ENCODE peak calls at places on chromosomes 6 and 20, in ten cellular contexts. One of them, this sample, is unnamed.

GRCh38 chr6:3751730-3752537 is 421 bp upstream of the PXDC1 start:
- DNase-seq in astrocyte: peak
- DNase-seq in NB4: peak
- DNase-seq in colonic mucosa: peak
- DNase-seq in cardiac muscle cell: peak
- DNase-seq in lower leg skin: peak
- DNase-seq in fibroblast of lung: peak
- DNase-seq in choroid plexus epithelial cell: peak
- DNase-seq in GM12865: peak
- DNase-seq in uterus: peak
- DNase-seq in this sample: no peak

GRCh38 chr20:5230544-5230943 is 86.2 kb downstream of the PROKR2 start:
- DNase-seq in astrocyte: no peak
- DNase-seq in NB4: no peak
- DNase-seq in colonic mucosa: no peak
- DNase-seq in cardiac muscle cell: no peak
- DNase-seq in lower leg skin: no peak
- DNase-seq in fibroblast of lung: no peak
- DNase-seq in choroid plexus epithelial cell: no peak
- DNase-seq in GM12865: no peak
- DNase-seq in uterus: no peak
- DNase-seq in this sample: no peak

GRCh38 chr6:37741757-37742400 is 44.2 kb upstream of the MDGA1 start:
- DNase-seq in astrocyte: no peak
- DNase-seq in NB4: peak
- DNase-seq in colonic mucosa: peak
- DNase-seq in cardiac muscle cell: peak
- DNase-seq in lower leg skin: no peak
- DNase-seq in fibroblast of lung: no peak
- DNase-seq in choroid plexus epithelial cell: no peak
- DNase-seq in GM12865: no peak
- DNase-seq in uterus: no peak
- DNase-seq in this sample: no peak

GRCh38 chr20:20450461-20451027 is 82.6 kb downstream of the INSM1 start:
- DNase-seq in astrocyte: peak
- DNase-seq in NB4: no peak
- DNase-seq in colonic mucosa: no peak
- DNase-seq in cardiac muscle cell: no peak
- DNase-seq in lower leg skin: no peak
- DNase-seq in fibroblast of lung: peak
- DNase-seq in choroid plexus epithelial cell: peak
- DNase-seq in GM12865: no peak
- DNase-seq in uterus: no peak
- DNase-seq in this sample: no peak

GRCh38 chr6:71028236-71028876 is 71.5 kb upstream of the B3GAT2 start:
- DNase-seq in astrocyte: no peak
- DNase-seq in NB4: no peak
- DNase-seq in colonic mucosa: no peak
- DNase-seq in cardiac muscle cell: no peak
- DNase-seq in lower leg skin: no peak
- DNase-seq in fibroblast of lung: no peak
- DNase-seq in choroid plexus epithelial cell: peak
- DNase-seq in GM12865: no peak
- DNase-seq in uterus: no peak
- DNase-seq in this sample: no peak

GRCh38 chr6:119979862-119980261 is 630.3 kb upstream of the MAN1A1 start:
- DNase-seq in astrocyte: no peak
- DNase-seq in NB4: peak
- DNase-seq in colonic mucosa: no peak
- DNase-seq in cardiac muscle cell: peak
- DNase-seq in lower leg skin: no peak
- DNase-seq in fibroblast of lung: no peak
- DNase-seq in choroid plexus epithelial cell: peak
- DNase-seq in GM12865: peak
- DNase-seq in uterus: no peak
- DNase-seq in this sample: no peak

GRCh38 chr6:13338038-13338437 is 9.7 kb upstream of the TBC1D7 start:
- DNase-seq in astrocyte: no peak
- DNase-seq in NB4: peak
- DNase-seq in colonic mucosa: no peak
- DNase-seq in cardiac muscle cell: no peak
- DNase-seq in lower leg skin: no peak
- DNase-seq in fibroblast of lung: no peak
- DNase-seq in choroid plexus epithelial cell: no peak
- DNase-seq in GM12865: no peak
- DNase-seq in uterus: no peak
- DNase-seq in this sample: no peak

GRCh38 chr6:127606131-127606562 is 29.2 kb downstream of the C6orf58 start:
- DNase-seq in astrocyte: peak
- DNase-seq in NB4: peak
- DNase-seq in colonic mucosa: no peak
- DNase-seq in cardiac muscle cell: peak
- DNase-seq in lower leg skin: no peak
- DNase-seq in fibroblast of lung: peak
- DNase-seq in choroid plexus epithelial cell: peak
- DNase-seq in GM12865: peak
- DNase-seq in uterus: no peak
- DNase-seq in this sample: no peak

GRCh38 chr20:51534764-51535386 is 7.6 kb downstream of the NFATC2 start:
- DNase-seq in astrocyte: no peak
- DNase-seq in NB4: peak
- DNase-seq in colonic mucosa: no peak
- DNase-seq in cardiac muscle cell: no peak
- DNase-seq in lower leg skin: no peak
- DNase-seq in fibroblast of lung: no peak
- DNase-seq in choroid plexus epithelial cell: no peak
- DNase-seq in GM12865: no peak
- DNase-seq in uterus: no peak
- DNase-seq in this sample: no peak

GRCh38 chr20:51531712-51532456 is 10.6 kb downstream of the NFATC2 start:
- DNase-seq in astrocyte: no peak
- DNase-seq in NB4: no peak
- DNase-seq in colonic mucosa: no peak
- DNase-seq in cardiac muscle cell: no peak
- DNase-seq in lower leg skin: no peak
- DNase-seq in fibroblast of lung: no peak
- DNase-seq in choroid plexus epithelial cell: no peak
- DNase-seq in GM12865: no peak
- DNase-seq in uterus: no peak
- DNase-seq in this sample: no peak

GRCh38 chr20:51532577-51533191 is 9.8 kb downstream of the NFATC2 start:
- DNase-seq in astrocyte: peak
- DNase-seq in NB4: no peak
- DNase-seq in colonic mucosa: no peak
- DNase-seq in cardiac muscle cell: no peak
- DNase-seq in lower leg skin: peak
- DNase-seq in fibroblast of lung: peak
- DNase-seq in choroid plexus epithelial cell: no peak
- DNase-seq in GM12865: no peak
- DNase-seq in uterus: no peak
- DNase-seq in this sample: no peak

GRCh38 chr20:51531141-51531710 is 11.3 kb downstream of the NFATC2 start:
- DNase-seq in astrocyte: peak
- DNase-seq in NB4: no peak
- DNase-seq in colonic mucosa: no peak
- DNase-seq in cardiac muscle cell: no peak
- DNase-seq in lower leg skin: no peak
- DNase-seq in fibroblast of lung: peak
- DNase-seq in choroid plexus epithelial cell: peak
- DNase-seq in GM12865: peak
- DNase-seq in uterus: no peak
- DNase-seq in this sample: no peak

DNA sequence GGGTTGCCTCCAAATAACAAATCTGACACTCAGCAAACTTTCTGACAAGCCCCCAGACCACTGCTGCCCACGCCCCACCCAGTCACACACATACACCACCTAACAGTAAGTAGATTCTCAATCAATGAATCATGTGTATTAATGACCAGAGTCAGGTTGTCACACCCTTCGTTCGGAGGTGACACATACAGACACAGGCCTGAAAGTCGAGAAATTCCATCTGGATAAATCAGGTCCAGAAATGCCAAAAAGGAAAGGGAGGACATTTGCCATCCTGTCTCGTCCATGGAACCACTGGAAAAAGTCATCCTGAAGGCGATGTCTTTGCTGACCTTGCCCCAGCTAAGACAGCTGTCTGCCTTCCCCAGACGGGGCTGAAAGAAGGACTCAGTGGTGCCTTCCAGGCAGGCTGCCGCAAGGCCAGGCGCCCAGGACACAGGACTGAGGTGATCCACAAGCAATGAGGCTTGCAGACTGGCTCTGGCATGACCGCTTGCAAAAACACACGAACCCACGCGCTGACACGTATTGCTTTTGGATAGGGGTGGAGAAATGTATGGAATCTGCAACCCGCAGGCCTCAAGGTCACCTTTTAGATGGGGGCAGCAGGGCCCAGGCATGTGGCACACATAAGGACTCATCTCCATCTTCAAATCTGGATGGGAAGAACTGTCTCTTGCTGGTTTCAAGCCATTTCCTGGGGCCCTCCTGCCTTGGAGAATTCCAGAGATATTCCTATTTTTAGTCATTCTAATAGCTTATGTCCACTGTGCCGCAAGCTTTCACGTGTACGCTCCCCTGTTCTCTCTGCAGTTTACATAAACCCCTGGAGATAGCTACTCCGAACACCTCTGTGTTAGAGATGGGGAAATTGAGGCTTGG is 9.0 kb downstream of the NFATC2 start:
- DNase-seq in astrocyte: peak
- DNase-seq in NB4: no peak
- DNase-seq in colonic mucosa: no peak
- DNase-seq in cardiac muscle cell: no peak
- DNase-seq in lower leg skin: no peak
- DNase-seq in fibroblast of lung: peak
- DNase-seq in choroid plexus epithelial cell: peak
- DNase-seq in GM12865: no peak
- DNase-seq in uterus: no peak
- DNase-seq in this sample: no peak
- H3K4me3 ChIP-seq in astrocyte: no peak
- H3K4me3 ChIP-seq in NB4: no peak
- H3K4me3 ChIP-seq in colonic mucosa: no peak
- H3K4me3 ChIP-seq in cardiac muscle cell: no peak
- H3K4me3 ChIP-seq in lower leg skin: no peak
- H3K4me3 ChIP-seq in fibroblast of lung: no peak
- H3K4me3 ChIP-seq in choroid plexus epithelial cell: no peak
- H3K4me3 ChIP-seq in GM12865: no peak
- H3K4me3 ChIP-seq in uterus: no peak
- H3K4me3 ChIP-seq in this sample: no peak

GRCh38 chr6:87472525-87473418 is at the start of gene SLC35A1:
- DNase-seq in astrocyte: peak
- DNase-seq in NB4: peak
- DNase-seq in colonic mucosa: peak
- DNase-seq in cardiac muscle cell: peak
- DNase-seq in lower leg skin: peak
- DNase-seq in fibroblast of lung: peak
- DNase-seq in choroid plexus epithelial cell: peak
- DNase-seq in GM12865: peak
- DNase-seq in uterus: peak
- DNase-seq in this sample: no peak

DNA sequence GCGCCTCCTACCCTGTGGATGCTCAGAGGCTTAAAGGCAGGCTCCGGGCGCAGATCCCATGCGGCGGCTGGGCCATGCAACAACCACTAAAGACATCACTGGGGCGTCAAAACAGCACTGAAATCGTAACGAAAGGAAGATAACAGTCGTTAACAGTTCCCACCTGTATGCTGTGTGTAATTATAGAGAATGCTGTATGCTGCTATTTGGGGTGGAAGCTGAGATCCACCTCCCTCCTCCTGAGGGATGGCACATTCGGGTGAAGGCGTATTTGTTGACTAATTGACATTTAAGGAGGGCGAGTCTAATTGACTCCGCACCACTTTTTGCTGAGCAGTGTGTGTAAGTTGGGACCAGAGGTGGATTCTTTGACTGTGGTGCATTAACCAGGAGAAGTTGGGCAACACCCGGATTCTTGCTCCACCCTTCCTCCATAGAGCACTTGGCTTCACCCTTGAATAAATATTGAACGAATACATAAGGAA is 687 bp downstream of the SLC35A1 start:
- DNase-seq in astrocyte: peak
- DNase-seq in NB4: peak
- DNase-seq in colonic mucosa: peak
- DNase-seq in cardiac muscle cell: no peak
- DNase-seq in lower leg skin: no peak
- DNase-seq in fibroblast of lung: peak
- DNase-seq in choroid plexus epithelial cell: peak
- DNase-seq in GM12865: peak
- DNase-seq in uterus: no peak
- DNase-seq in this sample: no peak
- TF ChIP-seq CTCF in astrocyte: no peak
- TF ChIP-seq CTCF in NB4: no peak
- TF ChIP-seq CTCF in colonic mucosa: no peak
- TF ChIP-seq CTCF in cardiac muscle cell: no peak
- TF ChIP-seq CTCF in lower leg skin: no peak
- TF ChIP-seq CTCF in fibroblast of lung: no peak
- TF ChIP-seq CTCF in choroid plexus epithelial cell: no peak
- TF ChIP-seq CTCF in GM12865: no peak
- TF ChIP-seq CTCF in uterus: no peak
- TF ChIP-seq CTCF in this sample: no peak

DNA sequence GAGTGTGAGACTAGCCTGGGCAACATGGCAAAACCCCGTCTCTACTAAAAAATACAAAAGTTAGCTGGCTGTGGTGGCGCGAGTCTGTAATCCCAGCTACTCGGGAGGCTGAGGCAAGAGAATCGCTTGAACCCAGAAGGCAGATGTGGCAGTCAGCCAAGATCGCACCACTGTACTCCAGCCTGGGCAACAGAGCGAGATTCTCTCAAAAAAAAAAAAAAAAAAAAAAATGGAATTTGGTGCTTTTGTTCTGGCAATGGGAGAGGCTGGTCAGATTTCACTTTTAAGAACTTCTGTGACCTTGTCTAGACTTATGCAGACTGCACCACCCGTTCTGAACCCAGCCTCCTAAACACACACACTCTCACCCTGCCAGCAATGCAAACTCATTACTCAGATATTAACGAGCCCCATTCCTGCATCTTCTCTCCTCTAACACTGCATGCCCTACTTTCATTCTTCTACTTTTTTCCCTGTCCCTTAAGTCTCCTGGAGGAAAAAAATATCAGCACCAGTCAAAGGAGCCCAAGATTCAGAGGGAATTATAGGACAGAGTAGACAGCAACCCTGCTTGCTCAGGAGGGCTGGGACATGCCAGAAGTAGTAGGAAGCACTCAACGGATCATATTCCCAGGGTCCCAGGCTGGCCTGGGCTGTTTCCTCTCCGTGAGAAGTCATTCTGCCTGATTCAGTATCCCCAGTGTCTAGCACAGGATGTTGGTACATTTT is 4.4 kb downstream of the MOCS1 start:
- DNase-seq in astrocyte: no peak
- DNase-seq in NB4: no peak
- DNase-seq in colonic mucosa: no peak
- DNase-seq in cardiac muscle cell: no peak
- DNase-seq in lower leg skin: no peak
- DNase-seq in fibroblast of lung: no peak
- DNase-seq in choroid plexus epithelial cell: peak
- DNase-seq in GM12865: no peak
- DNase-seq in uterus: no peak
- DNase-seq in this sample: no peak
- H3K4me3 ChIP-seq in astrocyte: no peak
- H3K4me3 ChIP-seq in NB4: no peak
- H3K4me3 ChIP-seq in colonic mucosa: no peak
- H3K4me3 ChIP-seq in cardiac muscle cell: no peak
- H3K4me3 ChIP-seq in lower leg skin: no peak
- H3K4me3 ChIP-seq in fibroblast of lung: no peak
- H3K4me3 ChIP-seq in choroid plexus epithelial cell: no peak
- H3K4me3 ChIP-seq in GM12865: no peak
- H3K4me3 ChIP-seq in uterus: no peak
- H3K4me3 ChIP-seq in this sample: no peak

GRCh38 chr20:9966966-9967365 is 67.8 kb upstream of the ANKEF1 start:
- DNase-seq in astrocyte: no peak
- DNase-seq in NB4: peak
- DNase-seq in colonic mucosa: no peak
- DNase-seq in cardiac muscle cell: no peak
- DNase-seq in lower leg skin: no peak
- DNase-seq in fibroblast of lung: no peak
- DNase-seq in choroid plexus epithelial cell: peak
- DNase-seq in GM12865: peak
- DNase-seq in uterus: no peak
- DNase-seq in this sample: no peak
- TF ChIP-seq CTCF in astrocyte: peak
- TF ChIP-seq CTCF in NB4: peak
- TF ChIP-seq CTCF in colonic mucosa: no peak
- TF ChIP-seq CTCF in cardiac muscle cell: peak
- TF ChIP-seq CTCF in lower leg skin: no peak
- TF ChIP-seq CTCF in fibroblast of lung: peak
- TF ChIP-seq CTCF in choroid plexus epithelial cell: peak
- TF ChIP-seq CTCF in GM12865: peak
- TF ChIP-seq CTCF in uterus: no peak
- TF ChIP-seq CTCF in this sample: no peak

This sample was measured in vagina.